ENCODE peak calls at places on chromosomes 1 and 21, in four cellular contexts. S is breast epithelium; Z is CD8-positive, alpha-beta T cell; I is esophagus squamous epithelium. M is an unnamed sample.

GRCh38 chr1:113140588-113141446 is 67.8 kb downstream of the LRIG2 start:
- DNase-seq in S (no peak), Z (peak; percentile 58), I (no peak), M (no peak)

GRCh38 chr1:244548558-244549115 is 87.6 kb downstream of the CATSPERE start:
- DNase-seq in S (no peak), Z (no peak), I (no peak), M (no peak)

GRCh38 chr1:115251340-115251748 is 86.7 kb downstream of the NGF start:
- DNase-seq in S (no peak), Z (no peak), I (no peak), M (no peak)

GRCh38 chr1:2526824-2527552 is 592 bp upstream of the PANK4 start:
- DNase-seq in S (no peak), Z (no peak), I (no peak), M (no peak)

GRCh38 chr1:19385869-19386591 is 73.9 kb downstream of the SLC66A1 start:
- DNase-seq in S (peak; percentile 69), Z (no peak), I (no peak), M (peak; percentile 25)

GRCh38 chr1:205950826-205951549 is 7.7 kb upstream of the SLC26A9 start:
- DNase-seq in S (no peak), Z (no peak), I (no peak), M (no peak)

GRCh38 chr1:37995773-37996379 is 6.1 kb upstream of the SF3A3 start:
- DNase-seq in S (peak; percentile 69), Z (peak; percentile 60), I (peak; percentile 32), M (no peak)

GRCh38 chr21:27076035-27076434 is 109.1 kb upstream of the ADAMTS5 start:
- DNase-seq in S (no peak), Z (no peak), I (no peak), M (no peak)

GRCh38 chr1:163697137-163697536 is 375.4 kb downstream of the NUF2 start:
- DNase-seq in S (no peak), Z (no peak), I (no peak), M (no peak)

GRCh38 chr1:224559971-224560728 is 56.0 kb upstream of the CNIH3 start:
- DNase-seq in S (no peak), Z (no peak), I (no peak), M (no peak)

GRCh38 chr1:165853528-165854075 is 26.2 kb downstream of the UCK2 start:
- DNase-seq in S (no peak), Z (no peak), I (no peak), M (no peak)

GRCh38 chr1:225508538-225509375 is 80.9 kb upstream of the LBR start:
- DNase-seq in S (no peak), Z (no peak), I (no peak), M (peak; percentile 33)

GRCh38 chr1:36881071-36881405 is 153.3 kb downstream of the GRIK3 start:
- DNase-seq in S (no peak), Z (no peak), I (no peak), M (no peak)

DNA sequence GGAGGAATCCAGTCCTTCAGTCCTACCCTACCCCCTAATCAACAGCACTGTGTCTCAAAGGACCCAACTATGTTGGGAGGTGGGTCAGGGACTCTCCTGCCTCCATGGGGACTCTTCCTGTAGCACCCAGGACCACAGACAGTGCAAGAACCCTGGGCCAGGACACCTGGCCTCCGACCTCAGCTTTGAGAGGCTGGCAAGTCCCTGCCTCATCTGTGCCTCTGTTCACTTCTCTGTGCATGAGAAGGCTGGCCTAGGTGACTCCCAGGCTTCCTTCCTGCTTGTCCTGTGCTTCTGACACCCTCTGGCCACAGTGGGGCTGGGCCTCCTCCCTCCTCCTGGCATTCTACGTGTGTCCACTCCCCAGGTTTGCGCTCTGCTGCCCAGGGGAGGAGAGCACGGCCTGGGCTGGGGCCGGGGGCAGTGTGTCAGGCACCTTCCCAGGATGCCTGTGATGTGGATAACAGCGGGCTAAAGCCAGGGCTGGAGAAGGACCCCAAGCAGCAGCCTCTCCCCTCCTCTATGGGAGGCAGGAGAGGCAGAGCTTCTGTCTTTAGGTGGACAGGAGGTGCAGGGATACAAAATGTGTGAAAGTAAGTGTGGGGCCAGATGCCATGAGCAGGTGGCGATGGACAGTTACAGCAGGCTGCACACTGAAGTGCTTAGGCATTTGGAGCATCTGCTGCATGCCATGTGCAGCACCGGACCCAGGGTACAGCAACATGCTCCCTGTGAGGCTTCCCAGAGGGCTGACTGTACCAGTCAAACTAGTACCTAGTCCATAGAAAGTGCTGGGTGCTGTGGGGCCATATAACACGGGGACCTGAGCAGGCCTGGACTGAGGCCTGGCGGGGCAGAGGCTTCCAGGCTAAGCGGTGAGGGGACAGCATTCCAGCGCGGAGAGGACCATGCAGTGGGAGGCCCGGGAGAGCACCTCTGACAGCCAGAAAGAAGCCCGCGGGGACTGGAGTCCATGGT is 30.2 kb upstream of the PKP1 start:
- DNase-seq in S (no peak), Z (no peak), I (no peak), M (no peak)
- H3K27ac ChIP-seq in S (no peak overlapping the region), Z (no peak overlapping the region), I (no peak overlapping the region), M (no peak overlapping the region)

GRCh38 chr1:189496768-189497167 is 980.9 kb downstream of the BRINP3 start:
- DNase-seq in S (no peak), Z (no peak), I (no peak), M (no peak)
- H3K27ac ChIP-seq in S (no peak overlapping the region), Z (no peak overlapping the region), I (no peak overlapping the region), M (no peak overlapping the region)

GRCh38 chr1:12636098-12636950 is 7.6 kb upstream of the AADACL4 start:
- DNase-seq in S (no peak), Z (no peak), I (no peak), M (no peak)

GRCh38 chr1:12631571-12631970 is 12.3 kb upstream of the AADACL4 start:
- DNase-seq in S (no peak), Z (no peak), I (no peak), M (no peak)

GRCh38 chr1:12637693-12638092 is 6.2 kb upstream of the AADACL4 start:
- DNase-seq in S (no peak), Z (no peak), I (no peak), M (no peak)

GRCh38 chr1:12634156-12634555 is 9.7 kb upstream of the AADACL4 start:
- DNase-seq in S (no peak), Z (no peak), I (no peak), M (no peak)

GRCh38 chr1:12634696-12635202 is 9.1 kb upstream of the AADACL4 start:
- DNase-seq in S (no peak), Z (no peak), I (no peak), M (no peak)
- H3K27ac ChIP-seq in S (no peak overlapping the region), Z (no peak overlapping the region), I (no peak overlapping the region), M (no peak overlapping the region)

GRCh38 chr1:63405021-63405420 is 37.6 kb downstream of the ALG6 start:
- DNase-seq in S (no peak), Z (no peak), I (no peak), M (no peak)

GRCh38 chr1:63405987-63406386 is 38.6 kb downstream of the ALG6 start:
- DNase-seq in S (no peak), Z (no peak), I (no peak), M (no peak)

GRCh38 chr1:63401945-63402344 is 34.5 kb downstream of the ALG6 start:
- DNase-seq in S (no peak), Z (no peak), I (no peak), M (no peak)

GRCh38 chr1:63407002-63407401 is 39.6 kb downstream of the ALG6 start:
- DNase-seq in S (no peak), Z (no peak), I (no peak), M (no peak)

DNA sequence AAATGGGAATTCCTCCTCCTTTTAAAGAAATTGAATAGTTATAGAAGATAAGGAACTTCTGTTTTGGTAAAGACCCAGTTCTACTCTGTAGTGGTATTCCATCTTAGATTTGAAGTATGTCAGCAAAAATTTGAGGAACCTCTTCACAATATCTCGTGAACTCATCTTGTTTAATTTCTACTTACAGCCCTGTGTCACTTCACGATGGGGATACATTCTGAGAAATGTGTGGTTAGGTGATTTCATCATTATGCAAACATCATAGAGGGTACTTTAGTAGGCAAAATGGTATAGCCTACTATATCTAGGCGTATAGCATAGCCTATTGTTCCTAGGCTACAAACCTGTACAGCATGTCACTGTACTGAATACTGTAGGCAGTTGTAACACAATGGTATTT is 36.0 kb downstream of the ALG6 start:
- DNase-seq in S (no peak), Z (no peak), I (no peak), M (no peak)
- H3K27ac ChIP-seq in S (no peak overlapping the region), Z (no peak overlapping the region), I (no peak overlapping the region), M (no peak overlapping the region)

GRCh38 chr1:201597551-201598230 is 58.8 kb downstream of the NAV1 start:
- DNase-seq in S (peak; percentile 78), Z (no peak), I (no peak), M (no peak)
- H3K27ac ChIP-seq in S (peak overlapping the region; percentile 41), Z (no peak overlapping the region), I (no peak overlapping the region), M (no peak overlapping the region)

GRCh38 chr1:156675715-156676311 is 1.4 kb downstream of the NES start:
- DNase-seq in S (no peak), Z (no peak), I (no peak), M (no peak)
- H3K27ac ChIP-seq in S (peak overlapping the region; percentile 79), Z (no peak overlapping the region), I (peak overlapping the region; percentile 25), M (peak overlapping the region; percentile 73)